ENCODE peak calls at places on chromosomes 4 and X, in nine cellular contexts. C, M, S, E, U, J, R, I and W are unnamed samples.

GRCh38 chr4:188262464-188262863 is 123.2 kb downstream of the TRIML1 start:
- DNase-seq in J (no peak), U (peak; percentile 62), C (no peak), E (no peak), I (no peak), R (no peak), S (peak; percentile 86), M (no peak), W (no peak)

GRCh38 chr4:73828945-73829344 is 7.5 kb upstream of the CXCL6 start:
- DNase-seq in M (no peak), J (peak; percentile 62), I (no peak), U (peak; percentile 42), S (peak; percentile 53), C (peak; percentile 74), R (no peak), E (no peak), W (no peak)

GRCh38 chr4:76809594-76810305 is 88.2 kb downstream of the SOWAHB start:
- DNase-seq in C (peak; percentile 64), I (peak; percentile 1), U (peak; percentile 68), M (no peak), J (peak; percentile 86), S (peak; percentile 53), R (no peak), E (no peak), W (no peak)

GRCh38 chrX:73615022-73615421 is 52.0 kb downstream of the CHIC1 start:
- DNase-seq in I (no peak), E (no peak), U (no peak), R (no peak), J (no peak), M (no peak), S (no peak), C (no peak), W (no peak)

GRCh38 chrX:120408168-120408567 is 46.3 kb downstream of the ATP1B4 start:
- DNase-seq in S (no peak), I (no peak), U (no peak), E (no peak), R (no peak), M (no peak), J (no peak), C (no peak), W (no peak)

GRCh38 chr4:107978716-107979451 is 10.8 kb upstream of the HADH start:
- DNase-seq in M (no peak), I (no peak), R (no peak), S (no peak), J (no peak), U (no peak), E (no peak), C (no peak), W (no peak)

GRCh38 chr4:69849297-69849696 is 10.6 kb downstream of the SULT1E1 start:
- DNase-seq in R (no peak), U (no peak), S (no peak), I (no peak), C (no peak), M (no peak), E (no peak), J (no peak), W (no peak)

GRCh38 chr4:74738756-74739155 is 55.6 kb downstream of the BTC start:
- DNase-seq in E (no peak), C (peak; percentile 19), I (no peak), R (no peak), M (no peak), U (peak; percentile 88), J (no peak), S (no peak), W (peak; percentile 7)

GRCh38 chr4:83889802-83890201 is 353.9 kb downstream of the GPAT3 start:
- DNase-seq in E (no peak), C (peak; percentile 67), M (no peak), S (peak; percentile 68), J (peak; percentile 23), R (no peak), I (no peak), U (no peak), W (no peak)

GRCh38 chr4:96352051-96352517 is 512.2 kb downstream of the PDHA2 start:
- DNase-seq in J (no peak), S (no peak), I (no peak), R (no peak), E (no peak), M (no peak), C (no peak), U (peak; percentile 23), W (no peak)

GRCh38 chr4:119124314-119124713 is 11.3 kb upstream of the MYOZ2 start:
- DNase-seq in C (no peak), R (no peak), J (peak; percentile 77), E (no peak), S (no peak), I (no peak), U (peak; percentile 49), M (no peak), W (peak; percentile 23)

GRCh38 chr4:86652332-86652932 is 58.3 kb downstream of the PTPN13 start:
- DNase-seq in J (no peak), C (no peak), S (no peak), M (no peak), U (no peak), E (no peak), R (no peak), I (no peak), W (no peak)

GRCh38 chr4:47926667-47927258 is 12.4 kb upstream of the NFXL1 start:
- DNase-seq in E (peak; percentile 40), R (no peak), M (no peak), J (peak; percentile 37), I (peak; percentile 30), C (peak; percentile 60), S (peak; percentile 47), U (peak; percentile 52), W (peak; percentile 22)

GRCh38 chr4:84499065-84499982 is at the start of gene NKX6-1:
- DNase-seq in E (no peak), M (peak; percentile 44), I (peak; percentile 55), S (peak; percentile 53), C (peak; percentile 68), R (no peak), J (peak; percentile 69), U (peak; percentile 55), W (peak; percentile 91)

GRCh38 chr4:47713156-47713834 is 124.6 kb downstream of the CORIN start:
- DNase-seq in R (no peak), U (no peak), C (no peak), E (no peak), S (no peak), I (no peak), J (no peak), M (no peak), W (no peak)

GRCh38 chrX:119150163-119151135 is 22.8 kb upstream of the KIAA1210 start:
- DNase-seq in J (no peak), I (no peak), E (no peak), C (no peak), R (peak; percentile 65), S (no peak), U (no peak), M (peak; percentile 13), W (no peak)

GRCh38 chr4:40194602-40195161 is 2.1 kb upstream of the RHOH start:
- DNase-seq in J (no peak), S (peak; percentile 45), E (no peak), I (no peak), M (no peak), U (peak; percentile 52), C (no peak), R (no peak), W (no peak)

GRCh38 chr4:93396274-93396673 is 432.3 kb upstream of the ATOH1 start:
- DNase-seq in I (no peak), M (no peak), R (no peak), J (peak; percentile 37), S (peak; percentile 77), U (peak; percentile 84), E (no peak), C (peak; percentile 61), W (peak; percentile 28)

GRCh38 chr4:3168029-3168428 is 80.9 kb upstream of the MSANTD1 start:
- DNase-seq in R (no peak), I (peak; percentile 14), E (no peak), U (peak; percentile 47), C (peak; percentile 59), M (no peak), S (peak; percentile 76), J (peak; percentile 39), W (peak; percentile 11)
- H3K4me3 ChIP-seq in R (no peak overlapping the region), I (no peak overlapping the region), E (no peak overlapping the region), U (no peak overlapping the region), C (no peak overlapping the region), M (no peak overlapping the region), S (no peak overlapping the region), J (no peak overlapping the region), W (no peak overlapping the region)

DNA sequence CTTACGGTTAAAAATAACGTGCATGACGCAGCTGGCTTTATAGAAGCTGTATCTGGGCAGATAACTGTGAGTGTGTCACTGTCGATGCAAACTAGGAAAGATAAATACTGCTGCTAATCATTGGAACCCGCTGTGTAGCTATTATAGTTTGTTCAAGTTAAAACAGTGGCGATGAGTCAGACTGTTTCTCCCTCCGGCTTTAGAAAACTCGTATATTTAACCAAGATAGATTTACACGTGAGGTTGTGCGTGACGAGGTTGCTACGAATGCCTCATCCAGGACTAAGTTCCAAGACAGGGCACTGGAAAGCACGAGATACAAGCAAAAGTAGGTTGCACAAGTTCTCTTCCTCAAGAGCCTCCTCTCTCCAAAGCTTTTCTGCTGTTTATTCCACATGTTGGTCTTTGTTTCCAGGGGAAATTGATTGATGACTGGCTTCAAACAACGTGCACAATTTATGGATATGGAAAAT is 270.7 kb downstream of the FBXW7 start:
- DNase-seq in U (peak; percentile 57), J (peak; percentile 68), R (no peak), I (no peak), S (peak; percentile 92), E (no peak), M (no peak), C (no peak), W (peak; percentile 83)
- H3K4me3 ChIP-seq in U (no peak overlapping the region), J (no peak overlapping the region), R (no peak overlapping the region), I (no peak overlapping the region), S (no peak overlapping the region), E (no peak overlapping the region), M (no peak overlapping the region), C (no peak overlapping the region), W (no peak overlapping the region)

DNA sequence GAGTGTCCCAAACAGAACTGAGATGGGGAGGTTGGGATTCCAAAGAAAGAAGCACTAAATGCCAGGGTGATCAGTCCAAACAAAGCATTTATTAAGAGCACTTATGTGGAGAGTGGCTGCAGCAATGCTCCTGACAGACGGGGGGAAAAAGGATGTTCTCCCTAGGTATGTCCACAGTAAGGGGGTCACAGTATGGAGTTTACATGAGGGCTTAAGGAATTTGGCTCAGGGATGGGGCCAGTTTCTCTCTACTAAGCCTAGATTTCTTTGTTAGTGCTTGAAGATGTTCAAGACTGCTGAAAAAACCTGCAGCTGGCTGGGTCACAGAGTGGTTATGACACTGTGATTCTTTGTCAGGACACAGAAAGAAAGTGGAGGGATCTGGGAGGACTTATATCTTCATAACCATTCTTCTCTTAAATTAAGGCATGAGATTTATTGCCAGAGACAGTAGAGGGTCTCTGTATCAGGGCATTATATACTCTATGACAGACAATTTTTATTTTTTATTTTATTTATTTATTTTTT is 1468.0 kb downstream of the C4orf33 start:
- DNase-seq in U (no peak), M (no peak), C (no peak), J (no peak), E (no peak), R (no peak), I (no peak), S (no peak), W (no peak)
- H3K4me3 ChIP-seq in U (no peak overlapping the region), M (peak overlapping the region; percentile 39), C (no peak overlapping the region), J (peak overlapping the region; percentile 16), E (no peak overlapping the region), R (peak overlapping the region; percentile 22), I (no peak overlapping the region), S (peak overlapping the region; percentile 38), W (peak overlapping the region; percentile 28)

DNA sequence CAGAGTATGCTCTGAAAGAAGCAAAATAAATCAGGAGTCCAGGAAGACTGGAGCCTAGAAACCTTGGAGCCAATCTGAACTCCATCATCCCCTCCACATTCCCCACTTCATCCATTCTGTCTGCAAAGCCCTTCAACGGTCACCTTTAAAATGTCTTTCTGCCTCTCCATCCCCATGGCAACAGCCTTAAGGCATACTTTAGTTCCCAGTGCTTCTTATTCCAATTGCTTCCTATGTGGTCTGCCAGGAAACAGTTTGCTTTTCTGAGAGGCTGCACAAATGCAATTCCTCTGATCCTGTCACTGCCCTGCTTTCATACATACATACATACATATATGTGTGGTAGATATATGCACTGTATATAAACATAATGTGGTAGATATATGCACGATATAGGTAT is 802 bp upstream of the MAGEH1 start:
- DNase-seq in J (no peak), I (no peak), E (no peak), S (no peak), R (no peak), M (no peak), C (peak; percentile 4), U (no peak), W (no peak)
- H3K4me3 ChIP-seq in J (peak overlapping the region; percentile 77), I (no peak overlapping the region), E (peak overlapping the region; percentile 86), S (no peak overlapping the region), R (peak overlapping the region; percentile 66), M (peak overlapping the region; percentile 79), C (peak overlapping the region; percentile 96), U (no peak overlapping the region), W (peak overlapping the region; percentile 61)